ENCODE peak calls at places on chromosomes 12 and 14, in ten cellular contexts. One of them, this sample, is unnamed.

GRCh38 chr12:105120551-105120950 is 13.0 kb downstream of the WASHC4 start:
- DNase-seq in Peyer's patch: no peak
- DNase-seq in HepG2: peak
- DNase-seq in right lobe of liver: no peak
- DNase-seq in stomach: no peak
- DNase-seq in NB4: no peak
- DNase-seq in body of pancreas: no peak
- DNase-seq in adrenal gland: no peak
- DNase-seq in esophagus squamous epithelium: no peak
- DNase-seq in testis: no peak
- DNase-seq in this sample: no peak

GRCh38 chr12:103282124-103282523 is 213.6 kb downstream of the C12orf42 start:
- DNase-seq in HepG2: no peak
- DNase-seq in right lobe of liver: no peak
- DNase-seq in esophagus squamous epithelium: no peak
- DNase-seq in testis: no peak
- DNase-seq in adrenal gland: no peak
- DNase-seq in NB4: no peak
- DNase-seq in stomach: no peak
- DNase-seq in body of pancreas: no peak
- DNase-seq in Peyer's patch: no peak
- DNase-seq in this sample: no peak

GRCh38 chr12:43711348-43711747 is 47.2 kb downstream of the PUS7L start:
- DNase-seq in NB4: no peak
- DNase-seq in testis: no peak
- DNase-seq in right lobe of liver: no peak
- DNase-seq in Peyer's patch: no peak
- DNase-seq in stomach: no peak
- DNase-seq in HepG2: no peak
- DNase-seq in esophagus squamous epithelium: no peak
- DNase-seq in body of pancreas: no peak
- DNase-seq in adrenal gland: no peak
- DNase-seq in this sample: no peak

GRCh38 chr14:52267501-52268190 is at the start of gene PTGDR:
- DNase-seq in NB4: no peak
- DNase-seq in right lobe of liver: peak
- DNase-seq in adrenal gland: no peak
- DNase-seq in Peyer's patch: peak
- DNase-seq in esophagus squamous epithelium: no peak
- DNase-seq in HepG2: no peak
- DNase-seq in stomach: peak
- DNase-seq in testis: peak
- DNase-seq in body of pancreas: no peak
- DNase-seq in this sample: no peak

GRCh38 chr14:53999061-53999488 is 42.5 kb upstream of the BMP4 start:
- DNase-seq in stomach: no peak
- DNase-seq in adrenal gland: no peak
- DNase-seq in Peyer's patch: no peak
- DNase-seq in esophagus squamous epithelium: no peak
- DNase-seq in right lobe of liver: no peak
- DNase-seq in body of pancreas: no peak
- DNase-seq in NB4: no peak
- DNase-seq in HepG2: peak
- DNase-seq in testis: no peak
- DNase-seq in this sample: peak

GRCh38 chr14:100584056-100585031 is 2.9 kb downstream of the BEGAIN start:
- DNase-seq in adrenal gland: no peak
- DNase-seq in Peyer's patch: no peak
- DNase-seq in esophagus squamous epithelium: no peak
- DNase-seq in NB4: peak
- DNase-seq in body of pancreas: no peak
- DNase-seq in HepG2: no peak
- DNase-seq in testis: no peak
- DNase-seq in stomach: no peak
- DNase-seq in right lobe of liver: peak
- DNase-seq in this sample: no peak

GRCh38 chr14:21263284-21264024 is 5.8 kb downstream of the HNRNPC start:
- DNase-seq in esophagus squamous epithelium: no peak
- DNase-seq in testis: no peak
- DNase-seq in Peyer's patch: no peak
- DNase-seq in body of pancreas: no peak
- DNase-seq in stomach: no peak
- DNase-seq in NB4: peak
- DNase-seq in HepG2: no peak
- DNase-seq in right lobe of liver: no peak
- DNase-seq in adrenal gland: no peak
- DNase-seq in this sample: no peak

GRCh38 chr12:92784795-92785562 is 82.2 kb downstream of the PLEKHG7 start:
- DNase-seq in HepG2: peak
- DNase-seq in Peyer's patch: no peak
- DNase-seq in right lobe of liver: no peak
- DNase-seq in NB4: peak
- DNase-seq in body of pancreas: no peak
- DNase-seq in testis: no peak
- DNase-seq in stomach: no peak
- DNase-seq in esophagus squamous epithelium: no peak
- DNase-seq in adrenal gland: no peak
- DNase-seq in this sample: peak

GRCh38 chr14:104107611-104108569 is 22.4 kb downstream of the ASPG start:
- DNase-seq in testis: no peak
- DNase-seq in stomach: peak
- DNase-seq in adrenal gland: no peak
- DNase-seq in Peyer's patch: peak
- DNase-seq in NB4: no peak
- DNase-seq in body of pancreas: no peak
- DNase-seq in right lobe of liver: peak
- DNase-seq in HepG2: no peak
- DNase-seq in esophagus squamous epithelium: no peak
- DNase-seq in this sample: no peak

GRCh38 chr14:88044129-88044727 is 39.3 kb downstream of the GPR65 start:
- DNase-seq in HepG2: peak
- DNase-seq in right lobe of liver: no peak
- DNase-seq in testis: no peak
- DNase-seq in stomach: no peak
- DNase-seq in NB4: no peak
- DNase-seq in adrenal gland: no peak
- DNase-seq in body of pancreas: no peak
- DNase-seq in Peyer's patch: peak
- DNase-seq in esophagus squamous epithelium: no peak
- DNase-seq in this sample: no peak

DNA sequence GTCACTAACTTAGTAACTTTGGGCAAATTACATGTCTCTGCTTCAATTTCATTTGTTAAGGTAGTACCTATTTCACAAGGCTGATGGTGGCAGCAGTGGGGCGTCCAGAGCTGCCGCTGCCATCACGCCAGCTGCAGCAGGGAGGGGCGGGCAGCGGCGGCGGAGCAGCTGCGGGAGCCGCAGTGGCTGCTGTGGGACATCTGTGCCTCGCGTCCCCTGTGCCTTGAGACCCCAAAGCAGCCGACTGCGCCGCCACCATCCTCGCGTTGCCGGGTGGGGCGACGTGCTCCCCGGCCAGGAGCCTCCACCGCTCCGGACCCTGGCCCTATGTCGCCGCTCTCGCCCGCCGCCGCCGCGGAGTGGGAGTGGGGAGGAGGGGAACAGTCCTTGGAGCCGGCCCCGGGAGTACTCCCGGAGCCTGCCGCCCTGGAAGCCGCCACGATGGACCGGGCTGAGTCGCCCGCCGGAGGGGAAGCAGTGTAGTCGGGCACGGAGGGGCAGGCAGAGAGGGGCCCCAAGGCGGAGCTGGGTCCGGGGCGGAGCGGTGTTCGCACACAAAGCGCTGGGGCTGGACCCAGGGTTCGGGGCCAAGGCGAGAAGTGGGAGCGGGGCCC is 51.4 kb downstream of the A2M start:
- DNase-seq in HepG2: peak
- DNase-seq in right lobe of liver: peak
- DNase-seq in adrenal gland: peak
- DNase-seq in testis: peak
- DNase-seq in Peyer's patch: peak
- DNase-seq in NB4: peak
- DNase-seq in stomach: peak
- DNase-seq in esophagus squamous epithelium: no peak
- DNase-seq in body of pancreas: peak
- DNase-seq in this sample: no peak
- TF ChIP-seq POLR2A in HepG2: peak
- TF ChIP-seq POLR2A in right lobe of liver: peak
- TF ChIP-seq POLR2A in adrenal gland: peak
- TF ChIP-seq POLR2A in testis: no peak
- TF ChIP-seq POLR2A in Peyer's patch: peak
- TF ChIP-seq POLR2A in NB4: no peak
- TF ChIP-seq POLR2A in stomach: no peak
- TF ChIP-seq POLR2A in esophagus squamous epithelium: peak
- TF ChIP-seq POLR2A in body of pancreas: peak
- TF ChIP-seq POLR2A in this sample: no peak

GRCh38 chr12:32107376-32108267 is 975 bp downstream of the BICD1 start:
- DNase-seq in HepG2: peak
- DNase-seq in testis: peak
- DNase-seq in Peyer's patch: peak
- DNase-seq in NB4: peak
- DNase-seq in adrenal gland: peak
- DNase-seq in esophagus squamous epithelium: no peak
- DNase-seq in stomach: no peak
- DNase-seq in body of pancreas: no peak
- DNase-seq in right lobe of liver: no peak
- DNase-seq in this sample: peak
- TF ChIP-seq POLR2A in HepG2: no peak
- TF ChIP-seq POLR2A in testis: no peak
- TF ChIP-seq POLR2A in Peyer's patch: no peak
- TF ChIP-seq POLR2A in NB4: no peak
- TF ChIP-seq POLR2A in adrenal gland: no peak
- TF ChIP-seq POLR2A in esophagus squamous epithelium: no peak
- TF ChIP-seq POLR2A in stomach: no peak
- TF ChIP-seq POLR2A in body of pancreas: no peak
- TF ChIP-seq POLR2A in right lobe of liver: no peak
- TF ChIP-seq POLR2A in this sample: no peak

GRCh38 chr12:70891059-70891632 is 29.4 kb downstream of the PTPRR start:
- DNase-seq in adrenal gland: no peak
- DNase-seq in HepG2: no peak
- DNase-seq in stomach: no peak
- DNase-seq in right lobe of liver: no peak
- DNase-seq in testis: no peak
- DNase-seq in Peyer's patch: no peak
- DNase-seq in NB4: no peak
- DNase-seq in body of pancreas: no peak
- DNase-seq in esophagus squamous epithelium: no peak
- DNase-seq in this sample: no peak

GRCh38 chr12:70892593-70892992 is 27.9 kb downstream of the PTPRR start:
- DNase-seq in testis: no peak
- DNase-seq in Peyer's patch: no peak
- DNase-seq in adrenal gland: no peak
- DNase-seq in esophagus squamous epithelium: no peak
- DNase-seq in right lobe of liver: no peak
- DNase-seq in body of pancreas: no peak
- DNase-seq in HepG2: no peak
- DNase-seq in stomach: no peak
- DNase-seq in NB4: no peak
- DNase-seq in this sample: no peak

DNA sequence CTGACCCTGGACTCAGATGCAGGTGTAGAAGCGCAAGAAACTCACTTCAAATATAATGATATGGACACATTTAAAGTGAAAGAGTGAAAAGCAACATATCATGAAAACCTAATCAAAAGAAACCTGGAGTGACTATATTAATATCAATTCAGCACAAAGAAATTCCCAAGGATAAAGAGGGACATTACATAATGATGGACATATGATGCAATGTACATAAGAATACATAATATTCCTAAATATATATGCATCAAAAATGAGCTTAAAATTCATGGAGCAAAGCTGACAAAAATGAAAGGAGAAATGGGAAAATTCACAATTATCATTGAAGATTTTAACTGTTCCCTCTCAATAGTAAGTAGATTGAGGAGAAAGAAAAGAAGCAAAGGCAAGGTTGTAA is 24.6 kb downstream of the PTPRR start:
- DNase-seq in esophagus squamous epithelium: no peak
- DNase-seq in NB4: no peak
- DNase-seq in testis: no peak
- DNase-seq in Peyer's patch: no peak
- DNase-seq in stomach: no peak
- DNase-seq in right lobe of liver: no peak
- DNase-seq in body of pancreas: no peak
- DNase-seq in adrenal gland: no peak
- DNase-seq in HepG2: no peak
- DNase-seq in this sample: no peak
- TF ChIP-seq POLR2A in esophagus squamous epithelium: no peak
- TF ChIP-seq POLR2A in NB4: no peak
- TF ChIP-seq POLR2A in testis: no peak
- TF ChIP-seq POLR2A in Peyer's patch: no peak
- TF ChIP-seq POLR2A in stomach: no peak
- TF ChIP-seq POLR2A in right lobe of liver: no peak
- TF ChIP-seq POLR2A in body of pancreas: no peak
- TF ChIP-seq POLR2A in adrenal gland: no peak
- TF ChIP-seq POLR2A in HepG2: no peak
- TF ChIP-seq POLR2A in this sample: no peak

GRCh38 chr12:106302401-106303201 is at the start of gene TCP11L2:
- DNase-seq in stomach: peak
- DNase-seq in HepG2: peak
- DNase-seq in body of pancreas: peak
- DNase-seq in NB4: peak
- DNase-seq in testis: peak
- DNase-seq in adrenal gland: peak
- DNase-seq in Peyer's patch: peak
- DNase-seq in esophagus squamous epithelium: peak
- DNase-seq in right lobe of liver: peak
- DNase-seq in this sample: peak
- TF ChIP-seq POLR2A in stomach: no peak
- TF ChIP-seq POLR2A in HepG2: peak
- TF ChIP-seq POLR2A in body of pancreas: peak
- TF ChIP-seq POLR2A in NB4: no peak
- TF ChIP-seq POLR2A in testis: no peak
- TF ChIP-seq POLR2A in adrenal gland: peak
- TF ChIP-seq POLR2A in Peyer's patch: peak
- TF ChIP-seq POLR2A in esophagus squamous epithelium: peak
- TF ChIP-seq POLR2A in right lobe of liver: no peak
- TF ChIP-seq POLR2A in this sample: no peak

GRCh38 chr12:95051241-95051640 is 22.2 kb downstream of the NR2C1 start:
- DNase-seq in HepG2: no peak
- DNase-seq in Peyer's patch: no peak
- DNase-seq in testis: no peak
- DNase-seq in stomach: no peak
- DNase-seq in NB4: no peak
- DNase-seq in esophagus squamous epithelium: no peak
- DNase-seq in body of pancreas: no peak
- DNase-seq in adrenal gland: no peak
- DNase-seq in right lobe of liver: no peak
- DNase-seq in this sample: no peak
- TF ChIP-seq POLR2A in HepG2: no peak
- TF ChIP-seq POLR2A in Peyer's patch: no peak
- TF ChIP-seq POLR2A in testis: no peak
- TF ChIP-seq POLR2A in stomach: no peak
- TF ChIP-seq POLR2A in NB4: no peak
- TF ChIP-seq POLR2A in esophagus squamous epithelium: no peak
- TF ChIP-seq POLR2A in body of pancreas: no peak
- TF ChIP-seq POLR2A in adrenal gland: no peak
- TF ChIP-seq POLR2A in right lobe of liver: no peak
- TF ChIP-seq POLR2A in this sample: no peak

GRCh38 chr12:8914716-8915526 is 612 bp downstream of the PHC1 start:
- DNase-seq in esophagus squamous epithelium: no peak
- DNase-seq in HepG2: peak
- DNase-seq in testis: peak
- DNase-seq in Peyer's patch: peak
- DNase-seq in body of pancreas: peak
- DNase-seq in right lobe of liver: peak
- DNase-seq in NB4: peak
- DNase-seq in adrenal gland: peak
- DNase-seq in stomach: peak
- DNase-seq in this sample: peak
- TF ChIP-seq POLR2A in esophagus squamous epithelium: no peak
- TF ChIP-seq POLR2A in HepG2: no peak
- TF ChIP-seq POLR2A in testis: no peak
- TF ChIP-seq POLR2A in Peyer's patch: no peak
- TF ChIP-seq POLR2A in body of pancreas: no peak
- TF ChIP-seq POLR2A in right lobe of liver: no peak
- TF ChIP-seq POLR2A in NB4: no peak
- TF ChIP-seq POLR2A in adrenal gland: no peak
- TF ChIP-seq POLR2A in stomach: no peak
- TF ChIP-seq POLR2A in this sample: no peak

This sample was measured in H54.